ENCODE peak calls at places on chromosomes 13 and 19, in ten cellular contexts. T is GM12864; M is progenitor cell of endocrine pancreas; U is osteoblast; H is GM12865; B is GM20000; W is cardiac muscle cell; Y is CD4-positive, alpha-beta T cell; Q is fibroblast of lung; S is tibial nerve. P is an unnamed sample.

GRCh38 chr19:48874309-48875135 is 2.3 kb downstream of the PPP1R15A start:
- DNase-seq in H (peak), W (peak), T (no peak), Y (no peak), M (no peak), S (peak), Q (peak), B (no peak), U (peak), P (peak)

GRCh38 chr19:18013621-18014111 is 5.7 kb downstream of the ARRDC2 start:
- DNase-seq in Q (no peak), H (no peak), U (peak), Y (no peak), W (no peak), M (no peak), B (peak), S (no peak), T (no peak), P (no peak)

GRCh38 chr13:40194204-40194806 is 472.1 kb downstream of the FOXO1 start:
- DNase-seq in Y (no peak), W (peak), T (no peak), M (no peak), B (no peak), Q (peak), H (no peak), S (no peak), U (no peak), P (no peak)

GRCh38 chr19:9848060-9848459 is 12.9 kb downstream of the PIN1 start:
- DNase-seq in Y (peak), M (peak), S (no peak), T (no peak), H (no peak), B (peak), Q (no peak), W (no peak), U (no peak), P (no peak)

GRCh38 chr13:53324656-53325055 is 296.0 kb downstream of the OLFM4 start:
- DNase-seq in H (no peak), U (no peak), B (no peak), Y (no peak), W (no peak), Q (no peak), T (no peak), M (no peak), S (no peak), P (no peak)

GRCh38 chr13:48583859-48584311 is 51.0 kb upstream of the RCBTB2 start:
- DNase-seq in Y (no peak), S (no peak), T (no peak), M (no peak), Q (no peak), H (no peak), U (no peak), B (no peak), W (no peak), P (no peak)

GRCh38 chr13:99922631-99923404 is 48.7 kb downstream of the ZIC5 start:
- DNase-seq in W (no peak), Y (no peak), U (no peak), T (no peak), M (no peak), B (no peak), Q (no peak), H (no peak), S (no peak), P (no peak)

GRCh38 chr19:40371802-40372122 is 18.2 kb downstream of the HIPK4 start:
- DNase-seq in H (no peak), B (no peak), U (peak), S (no peak), M (no peak), Y (no peak), T (no peak), W (no peak), Q (no peak), P (no peak)

GRCh38 chr19:51598159-51598915 is 27.3 kb downstream of the ZNF175 start:
- DNase-seq in W (no peak), H (no peak), S (no peak), Y (no peak), Q (no peak), B (no peak), M (no peak), U (no peak), T (no peak), P (no peak)

GRCh38 chr19:29380581-29380980 is 145.2 kb upstream of the VSTM2B start:
- DNase-seq in M (peak), Y (no peak), Q (no peak), W (no peak), S (no peak), U (no peak), T (no peak), B (no peak), H (no peak), P (no peak)

GRCh38 chr13:112241288-112241687 is 134.9 kb upstream of the SPACA7 start:
- DNase-seq in T (no peak), Y (no peak), M (no peak), W (no peak), S (no peak), U (no peak), H (no peak), B (no peak), Q (no peak), P (no peak)

GRCh38 chr19:3365447-3366103 is 808 bp upstream of the NFIC start:
- DNase-seq in M (no peak), H (peak), B (no peak), U (peak), Y (no peak), S (peak), T (no peak), Q (peak), W (peak), P (no peak)

GRCh38 chr19:49020931-49021895 is 2.9 kb downstream of the CGB3 start:
- DNase-seq in H (no peak), M (no peak), Y (no peak), S (no peak), U (peak), W (no peak), Q (no peak), B (no peak), T (no peak), P (no peak)

GRCh38 chr13:47549219-47549752 is 451.8 kb downstream of the SUCLA2 start:
- DNase-seq in H (no peak), M (no peak), S (no peak), U (peak), T (no peak), W (no peak), Y (no peak), Q (no peak), B (no peak), P (no peak)

GRCh38 chr19:20244356-20244755 is 77.3 kb downstream of the ZNF486 start:
- DNase-seq in W (no peak), U (no peak), H (no peak), Y (no peak), T (no peak), M (no peak), Q (no peak), B (no peak), S (no peak), P (no peak)

GRCh38 chr13:99298056-99298455 is 9.1 kb downstream of the GPR183 start:
- DNase-seq in T (no peak), S (no peak), M (no peak), Q (no peak), W (no peak), U (no peak), B (no peak), Y (no peak), H (no peak), P (no peak)

GRCh38 chr19:40623403-40624239 is 22.5 kb downstream of the LTBP4 start:
- DNase-seq in Q (peak), B (no peak), Y (no peak), T (no peak), M (peak), W (peak), H (no peak), U (peak), S (no peak), P (no peak)

GRCh38 chr19:11296264-11296663 is 304 bp downstream of the TSPAN16 start:
- DNase-seq in Q (no peak), H (no peak), S (peak), U (no peak), B (no peak), Y (no peak), T (no peak), M (no peak), W (peak), P (no peak)

GRCh38 chr19:15696654-15697194 is 23.8 kb downstream of the CYP4F12 start:
- DNase-seq in Y (no peak), H (peak), B (no peak), W (no peak), T (no peak), Q (no peak), S (no peak), U (no peak), M (no peak), P (no peak)

GRCh38 chr19:15701757-15702589 is 25.9 kb upstream of the OR10H2 start:
- DNase-seq in M (no peak), S (no peak), Q (no peak), U (peak), Y (no peak), H (no peak), T (no peak), B (no peak), W (no peak), P (no peak)

GRCh38 chr19:15702590-15702930 is 25.3 kb upstream of the OR10H2 start:
- DNase-seq in T (no peak), Q (no peak), M (no peak), U (no peak), H (peak), B (no peak), S (peak), W (peak), Y (peak), P (no peak)
- TF ChIP-seq CTCF in T (peak), Q (no peak), M (no peak), U (no peak), H (no peak), B (peak), S (no peak), W (no peak), Y (no peak), P (no peak)

DNA sequence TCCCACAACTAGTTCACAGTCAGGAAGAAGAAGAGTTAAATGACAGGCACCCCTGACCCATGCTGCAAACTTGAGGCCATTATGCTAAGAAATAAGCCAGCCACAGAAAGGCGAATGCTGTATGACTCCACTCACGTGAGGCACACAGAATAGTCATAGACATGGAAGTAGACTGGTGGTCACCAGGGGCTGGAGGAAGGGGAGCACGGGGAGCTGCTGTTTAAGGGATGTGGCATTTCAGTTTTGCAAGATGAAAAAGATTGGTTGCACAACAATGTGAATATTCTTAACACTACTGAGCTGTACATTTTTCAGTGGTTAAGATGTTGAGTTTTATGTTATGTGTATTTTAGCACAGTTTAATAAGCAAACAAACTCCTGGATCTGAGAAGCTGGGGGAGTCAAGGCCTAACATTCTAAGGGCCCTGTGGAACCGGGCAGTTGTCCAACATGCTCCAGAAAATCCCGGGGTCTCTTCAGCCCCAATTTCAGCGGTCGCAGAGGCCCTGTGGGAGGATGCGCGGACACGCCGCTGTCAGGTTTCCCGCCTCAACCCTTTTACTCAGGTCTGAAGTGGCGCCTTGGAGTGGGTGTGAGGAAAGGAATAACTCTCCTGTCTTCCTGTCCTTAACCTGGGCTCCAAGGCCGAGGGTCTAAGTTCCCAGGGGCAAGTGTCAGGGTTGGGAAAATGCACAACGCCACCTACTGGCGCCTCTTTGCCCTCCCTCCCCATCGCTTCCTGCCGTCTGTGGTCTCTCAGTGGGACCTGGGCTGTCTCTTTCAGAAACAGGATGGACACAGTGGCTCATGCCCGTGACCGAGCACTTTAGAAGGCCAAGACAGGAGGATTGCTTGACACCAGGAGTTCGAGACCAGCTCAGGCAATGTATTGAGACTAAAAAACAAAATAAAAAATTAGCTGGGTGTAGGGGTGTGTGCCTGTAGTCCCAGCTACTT is 4.4 kb upstream of the TMEM272 start:
- DNase-seq in B (peak), Y (peak), S (no peak), T (no peak), M (no peak), W (peak), U (peak), H (peak), Q (peak), P (no peak)
- TF ChIP-seq CTCF in B (peak), Y (peak), S (peak), T (peak), M (peak), W (peak), U (peak), H (peak), Q (peak), P (no peak)

DNA sequence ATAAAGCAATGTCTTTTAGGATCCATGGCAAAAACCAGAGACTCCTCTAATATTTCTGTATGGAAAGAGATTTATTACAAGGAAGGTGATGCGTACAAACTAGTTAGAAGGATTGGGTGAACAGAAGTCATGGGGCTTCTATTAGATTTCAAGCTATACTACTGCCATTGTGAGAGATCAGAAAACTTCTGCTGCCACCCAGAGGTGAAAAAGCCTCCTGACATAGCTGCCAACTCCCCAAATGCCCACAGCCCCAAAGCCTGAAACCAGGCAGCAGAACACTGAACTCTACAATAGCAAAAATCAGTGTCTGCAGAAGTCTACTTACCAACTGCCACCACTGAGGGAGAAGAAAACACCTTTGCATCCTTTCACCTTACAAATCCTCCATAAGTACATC is 379.0 kb upstream of the MIR17HG start:
- DNase-seq in M (no peak), W (peak), U (no peak), Q (peak), T (no peak), S (no peak), Y (no peak), H (peak), B (peak), P (no peak)
- TF ChIP-seq CTCF in M (peak), W (peak), U (no peak), Q (peak), T (peak), S (no peak), Y (no peak), H (peak), B (no peak), P (no peak)

GRCh38 chr13:23634897-23635296 is 64.7 kb downstream of the TNFRSF19 start:
- DNase-seq in Y (no peak), B (no peak), M (no peak), S (no peak), U (no peak), Q (no peak), W (no peak), H (no peak), T (no peak), P (no peak)
- TF ChIP-seq CTCF in Y (no peak), B (no peak), M (peak), S (no peak), U (no peak), Q (no peak), W (no peak), H (no peak), T (no peak), P (no peak)

GRCh38 chr13:28137556-28137955 is 789 bp upstream of the PAN3 start:
- DNase-seq in U (no peak), B (no peak), T (no peak), Y (no peak), H (no peak), S (peak), M (no peak), W (peak), Q (no peak), P (no peak)

GRCh38 chr13:28136916-28137315 is 1.4 kb upstream of the PAN3 start:
- DNase-seq in S (no peak), H (peak), M (no peak), U (no peak), Y (no peak), T (no peak), W (no peak), B (peak), Q (no peak), P (no peak)

GRCh38 chr13:28138756-28139470 is 568 bp downstream of the PAN3 start:
- DNase-seq in W (peak), Q (peak), S (peak), H (peak), U (peak), B (peak), M (peak), T (peak), Y (peak), P (peak)

GRCh38 chr13:28140433-28141125 is 2.2 kb downstream of the PAN3 start:
- DNase-seq in W (no peak), B (no peak), U (no peak), Q (peak), T (no peak), M (no peak), S (no peak), Y (no peak), H (no peak), P (no peak)

GRCh38 chr13:28138012-28138755 is at the start of gene PAN3:
- DNase-seq in T (peak), W (peak), U (peak), M (peak), Y (peak), S (peak), H (peak), B (peak), Q (peak), P (peak)
- TF ChIP-seq CTCF in T (peak), W (peak), U (no peak), M (peak), Y (no peak), S (peak), H (no peak), B (no peak), Q (peak), P (no peak)

GRCh38 chr19:1616396-1616795 is 11.1 kb upstream of the UQCR11 start:
- DNase-seq in W (peak), H (no peak), U (no peak), B (no peak), Q (peak), M (no peak), T (no peak), Y (no peak), S (no peak), P (no peak)

GRCh38 chr19:1619094-1619439 is 13.8 kb upstream of the UQCR11 start:
- DNase-seq in H (no peak), S (no peak), Q (no peak), B (peak), M (no peak), T (no peak), Y (no peak), W (no peak), U (no peak), P (no peak)

GRCh38 chr19:1619703-1620102 is 14.4 kb upstream of the UQCR11 start:
- DNase-seq in H (no peak), W (no peak), T (no peak), Q (no peak), M (no peak), U (no peak), S (no peak), Y (no peak), B (no peak), P (no peak)

GRCh38 chr19:1616875-1617274 is 11.6 kb upstream of the UQCR11 start:
- DNase-seq in Y (no peak), T (no peak), W (no peak), U (no peak), M (no peak), H (no peak), Q (no peak), B (peak), S (no peak), P (no peak)

DNA sequence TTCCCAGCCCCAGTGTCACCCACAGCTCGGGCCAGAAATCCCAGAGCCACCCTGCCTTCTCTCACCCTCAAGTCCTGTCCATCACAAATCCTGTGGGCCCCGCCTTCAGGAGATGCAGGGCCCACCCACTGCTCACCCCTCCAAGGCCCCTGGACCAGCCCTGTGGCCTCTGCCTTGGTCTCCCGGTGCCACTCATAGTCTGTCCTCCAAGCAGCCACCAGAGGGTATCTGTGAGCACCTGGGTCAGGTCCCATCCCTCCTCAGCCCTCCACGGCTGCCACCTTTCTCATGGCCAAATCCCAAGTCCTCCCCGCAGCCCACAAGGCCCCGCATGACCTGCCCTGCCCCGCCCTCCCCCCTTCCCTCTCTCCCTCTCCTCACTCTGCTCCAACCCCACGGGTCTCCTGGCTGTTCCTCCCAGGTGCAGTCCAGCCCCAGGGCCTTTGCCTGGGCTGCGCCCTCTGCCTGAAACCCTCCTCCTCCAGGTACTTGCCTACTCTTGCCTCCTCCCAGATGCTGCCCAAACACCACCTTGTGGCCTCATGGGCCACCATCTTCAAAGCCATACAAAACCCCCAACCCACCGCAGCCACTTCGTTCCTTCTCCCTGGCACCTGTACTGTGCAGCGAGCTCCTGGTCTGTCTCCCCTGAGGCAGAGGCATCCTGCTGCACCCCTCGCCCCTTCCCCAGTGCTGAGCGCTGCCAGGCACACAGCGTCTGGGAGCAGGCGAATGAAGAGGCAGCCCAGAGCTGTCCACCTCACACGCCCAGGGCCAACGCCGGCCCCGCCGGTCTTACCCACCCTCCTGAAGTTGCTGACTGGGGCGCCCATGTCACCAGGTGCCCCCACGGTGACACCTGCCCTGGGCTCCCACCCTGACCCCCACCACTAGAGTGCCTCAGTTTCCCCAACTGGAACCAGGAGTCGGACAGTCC is 13.2 kb upstream of the UQCR11 start:
- DNase-seq in T (no peak), W (peak), S (no peak), H (peak), Y (peak), B (peak), M (no peak), Q (no peak), U (peak), P (no peak)
- TF ChIP-seq CTCF in T (peak), W (peak), S (peak), H (peak), Y (no peak), B (peak), M (peak), Q (peak), U (peak), P (no peak)

GRCh38 chr13:55244991-55245644 is 1895.6 kb upstream of the PRR20A start:
- DNase-seq in Q (no peak), Y (no peak), W (no peak), T (no peak), U (no peak), B (no peak), H (peak), S (no peak), M (no peak), P (no peak)
- TF ChIP-seq CTCF in Q (peak), Y (no peak), W (no peak), T (no peak), U (no peak), B (no peak), H (peak), S (no peak), M (peak), P (no peak)